ENCODE peak calls at places on chromosomes 11 and 22, in six cellular contexts. Y is A549, U is NB4, W is HepG2, C is GM12878, T is endothelial cell of umbilical vein. Q is an unnamed sample.

GRCh38 chr11:95585071-95585751 is 204.4 kb downstream of the FAM76B start:
- DNase-seq in T (no peak), Y (no peak), C (no peak), W (no peak), U (no peak), Q (no peak)

GRCh38 chr11:126465573-126466287 is 110.2 kb downstream of the ST3GAL4 start:
- DNase-seq in W (no peak), U (no peak), C (peak; percentile 53), T (no peak), Y (no peak), Q (no peak)

GRCh38 chr11:117144477-117145392 is 648 bp downstream of the PAFAH1B2 start:
- DNase-seq in C (no peak), U (peak; percentile 93), T (peak; percentile 84), W (peak; percentile 64), Y (peak; percentile 31), Q (peak; percentile 49)

GRCh38 chr11:44398266-44399045 is 88.5 kb upstream of the ALX4 start:
- DNase-seq in T (no peak), C (no peak), Y (no peak), W (no peak), U (peak; percentile 79), Q (no peak)

GRCh38 chr11:48049036-48049435 is 68.7 kb downstream of the PTPRJ start:
- DNase-seq in C (no peak), T (no peak), W (no peak), U (peak; percentile 83), Y (no peak), Q (no peak)

GRCh38 chr22:40413873-40414272 is 43.5 kb downstream of the SGSM3 start:
- DNase-seq in C (no peak), T (no peak), U (no peak), W (no peak), Y (no peak), Q (no peak)

GRCh38 chr11:94297967-94298576 is 6.3 kb upstream of the IZUMO1R start:
- DNase-seq in C (no peak), W (no peak), Y (no peak), T (no peak), U (peak; percentile 8), Q (no peak)

GRCh38 chr11:123072762-123073161 is 10.8 kb upstream of the HSPA8 start:
- DNase-seq in Y (no peak), U (no peak), C (no peak), W (no peak), T (no peak), Q (no peak)

GRCh38 chr11:73866586-73866996 is 10.1 kb downstream of the COA4 start:
- DNase-seq in C (no peak), U (no peak), T (peak; percentile 71), Y (peak; percentile 65), W (peak; percentile 52), Q (no peak)

DNA sequence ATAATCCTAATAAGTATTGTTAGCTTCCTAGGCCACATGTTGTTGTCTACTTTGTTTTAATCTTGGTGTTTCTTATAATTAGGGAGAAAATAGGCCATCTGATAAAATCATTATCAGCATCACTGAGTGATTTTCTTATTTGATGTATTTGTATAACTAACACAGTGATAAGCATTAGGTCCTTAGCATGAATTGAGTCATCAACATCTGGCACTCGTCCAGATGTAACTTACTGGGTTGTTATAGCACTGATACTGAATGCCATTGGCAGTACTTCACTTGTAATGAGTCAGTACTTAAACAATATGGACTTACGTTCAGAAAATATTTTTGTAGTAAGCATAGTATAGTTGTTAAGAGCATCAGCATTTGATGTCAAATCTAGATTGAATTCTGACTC is 16.2 kb downstream of the API5 start:
- DNase-seq in Y (peak; percentile 54), W (peak; percentile 27), T (peak; percentile 97), C (no peak), U (no peak), Q (peak; percentile 44)
- TF ChIP-seq MYC in Y (no peak), W (no peak), T (no peak), C (no peak), U (no peak), Q (no peak)

GRCh38 chr11:111532365-111532709 is 8.2 kb upstream of the LAYN start:
- DNase-seq in Y (no peak), W (no peak), T (no peak), C (no peak), U (peak; percentile 50), Q (no peak)

GRCh38 chr11:111531156-111531555 is 9.4 kb upstream of the LAYN start:
- DNase-seq in C (no peak), U (no peak), T (no peak), Y (no peak), W (no peak), Q (no peak)

GRCh38 chr11:111530091-111530490 is 10.4 kb upstream of the LAYN start:
- DNase-seq in W (no peak), U (no peak), C (no peak), Y (no peak), T (no peak), Q (no peak)

GRCh38 chr11:111528557-111528956 is 12.0 kb upstream of the LAYN start:
- DNase-seq in Y (no peak), U (no peak), T (no peak), C (no peak), W (no peak), Q (no peak)

DNA sequence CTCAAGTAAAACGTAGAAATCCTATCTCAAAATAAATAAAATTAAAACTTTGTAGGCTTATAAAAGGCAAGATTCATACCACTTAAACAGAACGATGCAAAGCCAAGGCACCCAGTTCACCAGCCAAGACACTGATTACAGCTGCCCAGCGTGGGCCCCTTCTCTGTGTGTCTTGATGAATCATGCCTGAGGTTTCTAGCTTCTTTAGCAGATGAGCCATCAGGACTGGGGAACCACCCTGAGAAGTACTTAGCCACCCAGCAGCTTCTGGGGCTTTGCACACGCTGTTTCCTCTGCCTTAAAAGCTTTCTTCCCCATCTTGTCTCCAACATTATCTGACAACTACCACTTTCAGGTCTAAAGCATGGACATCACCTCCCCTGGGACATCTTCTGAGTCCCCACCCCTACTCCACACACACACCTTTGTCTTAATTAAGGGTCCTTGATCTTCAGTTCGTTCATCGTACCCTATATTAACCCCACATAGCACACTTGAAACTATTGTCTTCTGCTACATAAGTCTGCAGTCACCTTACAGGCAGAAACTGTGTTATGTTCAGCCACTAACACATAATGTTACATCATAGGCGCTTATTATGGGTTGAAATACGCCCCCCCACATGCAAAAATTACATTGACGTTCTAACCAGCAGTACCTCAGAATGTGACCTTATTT is 8.7 kb upstream of the LAYN start:
- DNase-seq in W (no peak), T (no peak), Y (peak; percentile 75), C (peak; percentile 8), U (peak; percentile 82), Q (no peak)
- TF ChIP-seq MYC in W (no peak), T (no peak), Y (no peak), C (no peak), U (peak; percentile 70), Q (no peak)

DNA sequence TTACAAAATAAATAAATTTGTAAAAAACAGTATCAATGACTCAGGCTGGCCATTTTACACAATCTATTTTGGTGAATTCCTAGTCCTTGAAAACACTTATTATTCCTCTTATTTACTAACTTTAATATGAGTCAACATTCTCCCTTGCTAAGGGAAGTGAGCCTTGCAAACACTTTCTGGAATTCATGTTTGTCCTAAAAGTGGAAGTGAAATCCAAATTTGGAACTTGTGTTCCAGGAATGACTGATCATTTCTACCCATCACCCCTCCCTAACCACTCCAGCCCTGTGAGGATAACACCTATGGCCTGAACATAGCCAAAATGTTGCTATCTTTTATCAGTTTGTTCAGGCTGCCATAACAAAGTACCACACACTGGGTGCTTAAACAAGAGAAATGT is 83.1 kb downstream of the OR5AK2 start:
- DNase-seq in C (no peak), Y (peak; percentile 63), W (no peak), T (peak; percentile 39), U (no peak), Q (no peak)
- TF ChIP-seq MYC in C (no peak), Y (no peak), W (no peak), T (no peak), U (no peak), Q (no peak)

GRCh38 chr11:64562723-64563351 is 28.2 kb upstream of the SLC22A12 start:
- DNase-seq in Y (no peak), T (no peak), W (no peak), U (no peak), C (no peak), Q (no peak)

GRCh38 chr11:64560941-64561340 is 30.1 kb upstream of the SLC22A12 start:
- DNase-seq in W (no peak), U (no peak), T (no peak), C (no peak), Y (no peak), Q (no peak)

GRCh38 chr11:64563966-64564365 is 27.1 kb upstream of the SLC22A12 start:
- DNase-seq in W (no peak), T (no peak), Y (no peak), C (no peak), U (no peak), Q (no peak)

GRCh38 chr11:64560139-64560771 is 30.8 kb upstream of the SLC22A12 start:
- DNase-seq in U (no peak), T (no peak), W (no peak), C (no peak), Y (no peak), Q (no peak)

DNA sequence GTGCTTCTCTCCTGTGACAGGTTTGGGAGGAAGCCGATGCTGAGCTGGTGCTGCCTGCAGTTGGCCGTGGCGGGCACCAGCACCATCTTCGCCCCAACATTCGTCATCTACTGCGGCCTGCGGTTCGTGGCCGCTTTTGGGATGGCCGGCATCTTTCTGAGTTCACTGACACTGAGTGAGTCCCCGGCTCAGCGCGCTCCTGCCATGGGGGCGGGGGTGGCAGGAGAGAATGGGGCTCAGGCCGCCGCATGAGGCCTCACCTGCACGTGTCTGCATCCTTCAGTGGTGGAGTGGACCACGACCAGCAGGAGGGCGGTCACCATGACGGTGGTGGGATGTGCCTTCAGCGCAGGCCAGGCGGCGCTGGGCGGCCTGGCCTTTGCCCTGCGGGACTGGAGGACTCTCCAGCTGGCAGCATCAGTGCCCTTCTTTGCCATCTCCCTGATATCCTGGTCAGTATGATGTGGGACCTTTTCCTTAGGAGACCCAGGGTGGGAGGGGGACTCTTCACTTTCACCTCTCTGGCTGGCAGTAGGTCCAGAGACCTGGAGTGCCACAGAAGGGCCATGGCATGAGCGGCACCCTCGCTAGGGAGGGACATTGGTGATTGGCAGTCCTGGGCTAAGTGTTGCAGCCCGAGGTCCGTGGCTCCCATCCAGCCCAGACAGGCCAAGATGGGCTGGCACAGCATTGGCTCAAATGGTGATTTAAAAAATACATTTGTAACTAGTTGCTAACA is 28.9 kb upstream of the SLC22A12 start:
- DNase-seq in Y (no peak), C (no peak), W (no peak), T (no peak), U (no peak), Q (no peak)
- TF ChIP-seq MYC in Y (no peak), C (no peak), W (no peak), T (no peak), U (no peak), Q (no peak)

DNA sequence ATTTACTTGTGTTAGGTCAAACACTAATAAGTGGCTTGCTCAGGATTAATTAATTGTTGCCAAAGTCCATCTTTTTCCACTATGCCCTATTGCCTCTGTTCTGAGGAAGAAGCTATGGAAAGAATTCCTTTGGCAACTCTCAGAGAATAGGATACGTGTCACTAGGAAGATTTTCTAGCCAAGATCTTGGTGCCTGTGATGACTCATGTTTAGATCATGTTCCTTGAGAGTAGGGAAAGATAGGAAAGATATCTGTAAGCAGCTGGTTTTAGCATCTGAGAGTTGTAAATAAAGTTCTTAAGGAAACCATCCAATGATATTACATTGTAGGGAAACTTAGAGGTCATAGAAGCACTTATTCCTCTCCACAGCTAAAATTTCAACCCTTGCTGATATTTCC is 15.7 kb downstream of the SLN start:
- DNase-seq in C (no peak), U (no peak), T (peak; percentile 90), Y (peak; percentile 71), W (no peak), Q (no peak)
- TF ChIP-seq MYC in C (no peak), U (no peak), T (no peak), Y (no peak), W (no peak), Q (no peak)